ENCODE peak calls at places on chromosomes 16 and 17, in seven cellular contexts. I is naive thymus-derived CD8-positive, alpha-beta T cell; L is GM04504; Z is H7; Y is foreskin fibroblast; S is CD4-positive, alpha-beta T cell; N is SHP77. F is an unnamed sample.

GRCh38 chr17:60554377-60554788 is 28.3 kb upstream of the APPBP2 start:
- DNase-seq in I (no peak), L (peak; percentile 78), Z (no peak), Y (peak; percentile 91), S (no peak), N (no peak), F (no peak)

GRCh38 chr17:78915872-78916632 is 9.1 kb downstream of the TIMP2 start:
- DNase-seq in I (peak; percentile 15), L (no peak), Z (no peak), Y (peak; percentile 76), S (no peak), N (no peak), F (no peak)

GRCh38 chr16:11792404-11793260 is 4.4 kb downstream of the ZC3H7A start:
- DNase-seq in I (no peak), L (no peak), Z (no peak), Y (no peak), S (peak; percentile 30), N (peak; percentile 99), F (no peak)

GRCh38 chr16:49492090-49492801 is 118.6 kb downstream of the C16orf78 start:
- DNase-seq in I (peak; percentile 37), L (no peak), Z (peak; percentile 98), Y (peak; percentile 11), S (peak; percentile 40), N (peak; percentile 5), F (peak; percentile 35)

GRCh38 chr16:3161235-3162018 is 26.6 kb upstream of the OR1F1 start:
- DNase-seq in I (no peak), L (no peak), Z (peak; percentile 52), Y (no peak), S (no peak), N (peak; percentile 64), F (no peak)

GRCh38 chr17:64984776-64985521 is 65.7 kb upstream of the LRRC37A3 start:
- DNase-seq in I (peak; percentile 44), L (no peak), Z (no peak), Y (peak; percentile 25), S (peak; percentile 52), N (no peak), F (peak; percentile 35)

GRCh38 chr17:3892095-3892998 is 506 bp downstream of the CAMKK1 start:
- DNase-seq in I (peak; percentile 77), L (peak; percentile 47), Z (peak; percentile 93), Y (peak; percentile 91), S (peak; percentile 83), N (peak; percentile 54), F (peak; percentile 64)

GRCh38 chr16:11129378-11129781 is 126.6 kb downstream of the SOCS1 start:
- DNase-seq in I (no peak), L (peak; percentile 59), Z (no peak), Y (peak; percentile 74), S (no peak), N (no peak), F (no peak)

GRCh38 chr16:85321856-85322271 is 209.6 kb upstream of the CIBAR2 start:
- DNase-seq in I (no peak), L (peak; percentile 96), Z (no peak), Y (peak; percentile 98), S (no peak), N (no peak), F (no peak)

GRCh38 chr16:2966803-2967184 is 2.4 kb upstream of the PAQR4 start:
- DNase-seq in I (no peak), L (no peak), Z (no peak), Y (peak; percentile 47), S (no peak), N (no peak), F (no peak)

GRCh38 chr17:42459256-42459982 is 741 bp downstream of the ATP6V0A1 start:
- DNase-seq in I (peak; percentile 41), L (no peak), Z (peak; percentile 74), Y (peak; percentile 76), S (no peak), N (peak; percentile 53), F (peak; percentile 5)

GRCh38 chr17:76585649-76586593 is at the start of gene ST6GALNAC2:
- DNase-seq in I (peak; percentile 32), L (no peak), Z (peak; percentile 84), Y (peak; percentile 71), S (peak; percentile 40), N (peak; percentile 71), F (peak; percentile 46)

GRCh38 chr17:71987634-71988033 is 133.2 kb upstream of the SOX9 start:
- DNase-seq in I (no peak), L (no peak), Z (no peak), Y (peak; percentile 9), S (no peak), N (no peak), F (no peak)

GRCh38 chr17:7853693-7854043 is 1.2 kb upstream of the TMEM88 start:
- DNase-seq in I (no peak), L (no peak), Z (peak; percentile 80), Y (no peak), S (no peak), N (no peak), F (no peak)

GRCh38 chr17:68697850-68698313 is 96.7 kb upstream of the FAM20A start:
- DNase-seq in I (no peak), L (peak; percentile 63), Z (no peak), Y (peak; percentile 90), S (no peak), N (no peak), F (no peak)

GRCh38 chr16:64089697-64090096 is 1032.2 kb downstream of the CDH11 start:
- DNase-seq in I (no peak), L (no peak), Z (no peak), Y (peak; percentile 26), S (no peak), N (peak; percentile 29), F (no peak)

GRCh38 chr17:63950940-63951907 is 19.1 kb upstream of the CD79B start:
- DNase-seq in I (no peak), L (no peak), Z (peak; percentile 92), Y (no peak), S (peak; percentile 14), N (peak; percentile 7), F (peak; percentile 43)

GRCh38 chr17:63290784-63291183 is 155.3 kb downstream of the CYB561 start:
- DNase-seq in I (no peak), L (no peak), Z (no peak), Y (no peak), S (no peak), N (no peak), F (no peak)

GRCh38 chr16:71845639-71846431 is at the start of gene ATXN1L:
- DNase-seq in I (peak; percentile 97), L (peak; percentile 86), Z (peak; percentile 99), Y (peak; percentile 97), S (peak; percentile 95), N (peak; percentile 83), F (peak; percentile 94)

GRCh38 chr16:27692576-27692975 is 142.6 kb downstream of the KATNIP start:
- DNase-seq in I (no peak), L (no peak), Z (no peak), Y (no peak), S (no peak), N (no peak), F (no peak)

GRCh38 chr16:3879887-3880564 is 487 bp downstream of the CREBBP start:
- DNase-seq in I (peak; percentile 58), L (no peak), Z (peak; percentile 91), Y (peak; percentile 90), S (peak; percentile 75), N (peak; percentile 31), F (peak; percentile 67)

GRCh38 chr17:9522074-9522473 is 53.5 kb downstream of the STX8 start:
- DNase-seq in I (no peak), L (no peak), Z (peak; percentile 55), Y (peak; percentile 77), S (no peak), N (peak; percentile 31), F (no peak)

GRCh38 chr16:2955779-2956565 is 8.1 kb upstream of the KREMEN2 start:
- DNase-seq in I (no peak), L (no peak), Z (peak; percentile 80), Y (no peak), S (no peak), N (no peak), F (no peak)

F was measured in stimulated activated naive CD8-positive, alpha-beta T cell treated with anti-CD3 and anti-CD28 coated beads, Interleukin-15, amount 100 ng/mL, for 72 hours.